ENCODE peak calls at places on chromosomes 6 and 20, in four cellular contexts. U is A549, K is upper lobe of left lung, L is K562. Z is an unnamed sample.

GRCh38 chr6:38646166-38646565 is 6.4 kb upstream of the BTBD9 start:
- ATAC-seq in U (no peak), K (no peak), L (no peak), Z (no peak)

GRCh38 chr20:4329232-4329631 is 313.9 kb upstream of the RNF24 start:
- ATAC-seq in U (peak; percentile 53), K (no peak), L (no peak), Z (no peak)

GRCh38 chr6:53358440-53359087 is 9.8 kb upstream of the ELOVL5 start:
- ATAC-seq in U (no peak), K (no peak), L (peak; percentile 32), Z (no peak)

GRCh38 chr20:10505320-10506226 is 70.5 kb downstream of the SLX4IP start:
- ATAC-seq in U (no peak), K (peak; percentile 38), L (peak; percentile 72), Z (peak; percentile 91)

GRCh38 chr6:37058084-37058586 is 52.7 kb downstream of the FGD2 start:
- ATAC-seq in U (no peak), K (no peak), L (peak; percentile 32), Z (no peak)

GRCh38 chr6:163867518-163868292 is 453.2 kb downstream of the QKI start:
- ATAC-seq in U (no peak), K (no peak), L (peak; percentile 51), Z (no peak)

GRCh38 chr6:110408891-110409290 is 6.5 kb downstream of the DDO start:
- ATAC-seq in U (no peak), K (no peak), L (peak; percentile 52), Z (no peak)

GRCh38 chr6:146985111-146985510 is 219.1 kb upstream of the STXBP5 start:
- ATAC-seq in U (peak; percentile 71), K (no peak), L (peak; percentile 93), Z (no peak)

GRCh38 chr6:41014780-41015179 is 24.2 kb downstream of the UNC5CL start:
- ATAC-seq in U (no peak), K (no peak), L (no peak), Z (no peak)

GRCh38 chr6:138311268-138311667 is 66.4 kb upstream of the SMIM28 start:
- ATAC-seq in U (no peak), K (no peak), L (no peak), Z (no peak)

GRCh38 chr6:166612471-166612881 is 14.6 kb downstream of the RPS6KA2 start:
- ATAC-seq in U (no peak), K (no peak), L (no peak), Z (no peak)

GRCh38 chr6:10555625-10556309 is 34.6 kb downstream of the GCNT2 start:
- ATAC-seq in U (no peak), K (no peak), L (peak; percentile 44), Z (peak; percentile 77)
- TF ChIP-seq EP300 in U (no peak), K (no peak), L (no peak), Z (no peak)

GRCh38 chr6:35298625-35299140 is 1.1 kb downstream of the DEF6 start:
- ATAC-seq in U (no peak), K (no peak), L (no peak), Z (no peak)
- H3K4me1 ChIP-seq in U (no peaks in the 10 kb centered on the region), K (peaks cover 30% of the 10 kb centered on the region), L (peaks cover 34% of the 10 kb centered on the region), Z (peaks cover 16% of the 10 kb centered on the region)

GRCh38 chr20:47258745-47259695 is 97.5 kb downstream of the ZMYND8 start:
- ATAC-seq in U (no peak), K (no peak), L (no peak), Z (peak; percentile 17)
- TF ChIP-seq EP300 in U (no peak), K (no peak), L (no peak), Z (no peak)

GRCh38 chr6:150086026-150086425 is 17.1 kb upstream of the ULBP3 start:
- ATAC-seq in U (no peak), K (no peak), L (no peak), Z (no peak)

GRCh38 chr6:150084426-150084825 is 15.5 kb upstream of the ULBP3 start:
- ATAC-seq in U (no peak), K (no peak), L (no peak), Z (no peak)

GRCh38 chr6:150079604-150080003 is 10.7 kb upstream of the ULBP3 start:
- ATAC-seq in U (peak; percentile 55), K (no peak), L (peak; percentile 52), Z (no peak)

GRCh38 chr6:150078788-150079187 is 9.9 kb upstream of the ULBP3 start:
- ATAC-seq in U (no peak), K (no peak), L (no peak), Z (no peak)

GRCh38 chr6:150081702-150082101 is 12.8 kb upstream of the ULBP3 start:
- ATAC-seq in U (no peak), K (no peak), L (peak; percentile 61), Z (no peak)
- H3K4me1 ChIP-seq in U (peaks cover 4% of the 10 kb centered on the region), K (no peaks in the 10 kb centered on the region), L (no peaks in the 10 kb centered on the region), Z (no peaks in the 10 kb centered on the region)

GRCh38 chr6:22904413-22904812 is 335.0 kb downstream of the HDGFL1 start:
- ATAC-seq in U (no peak), K (no peak), L (no peak), Z (no peak)
- TF ChIP-seq EP300 in U (no peak), K (no peak), L (no peak), Z (no peak)